ENCODE peak calls at places on chromosomes 4 and X, in four cellular contexts. M is HT1080; X is activated CD4-positive, CD25-positive, alpha-beta regulatory T cell; J is activated CD4-positive, alpha-beta T cell treated with anti-CD3 and anti-CD28 coated beads, Interleukin-2, amount 50 U/mL, for 1 hour. Z is an unnamed sample.

GRCh38 chr4:155972098-155972497 is 18.4 kb upstream of the CTSO start:
- DNase-seq in X (no peak), J (no peak), M (peak), Z (peak)

GRCh38 chr4:48756689-48757220 is 23.3 kb downstream of the FRYL start:
- DNase-seq in J (no peak), X (no peak), M (peak), Z (no peak)

GRCh38 chrX:134801267-134801666 is 143.0 kb upstream of the PLAC1 start:
- DNase-seq in J (no peak), X (no peak), M (peak), Z (no peak)

GRCh38 chr4:772118-772517 is 53.8 kb downstream of the CPLX1 start:
- DNase-seq in J (no peak), M (no peak), X (no peak), Z (no peak)

GRCh38 chr4:164136181-164136616 is 617.7 kb upstream of the SMIM31 start:
- DNase-seq in J (no peak), X (no peak), M (peak), Z (peak)

GRCh38 chrX:85963736-85964135 is 83.6 kb downstream of the CHM start:
- DNase-seq in J (no peak), X (no peak), M (peak), Z (peak)

GRCh38 chr4:13244342-13244905 is 239.7 kb downstream of the RAB28 start:
- DNase-seq in X (no peak), M (no peak), J (no peak), Z (no peak)

GRCh38 chrX:97898798-97899197 is 1015.1 kb downstream of the RPA4 start:
- DNase-seq in M (no peak), X (no peak), J (no peak), Z (no peak)

GRCh38 chr4:69116645-69117321 is 20.5 kb downstream of the UGT2B7 start:
- DNase-seq in M (no peak), J (no peak), X (no peak), Z (no peak)

GRCh38 chr4:14022428-14022827 is 394.9 kb upstream of the BOD1L1 start:
- DNase-seq in J (no peak), M (peak), X (no peak), Z (no peak)

GRCh38 chr4:17385403-17385802 is 126.5 kb downstream of the QDPR start:
- DNase-seq in M (peak), J (no peak), X (no peak), Z (no peak)

GRCh38 chrX:120334137-120334536 is 22.9 kb upstream of the TMEM255A start:
- DNase-seq in J (no peak), M (no peak), X (no peak), Z (no peak)

GRCh38 chr4:122119739-122120138 is 32.4 kb upstream of the BLTP1 start:
- DNase-seq in M (peak), J (no peak), X (no peak), Z (no peak)

GRCh38 chrX:108198420-108198819 is 106.8 kb downstream of the ATG4A start:
- DNase-seq in J (no peak), M (no peak), X (no peak), Z (no peak)

GRCh38 chrX:153703036-153703370 is 15.3 kb downstream of the SLC6A8 start:
- DNase-seq in M (no peak), J (no peak), X (no peak), Z (no peak)

GRCh38 chr4:32440391-32440790 is 1720.2 kb downstream of the PCDH7 start:
- DNase-seq in X (no peak), J (no peak), M (no peak), Z (no peak)

GRCh38 chrX:23820235-23820782 is 37.3 kb downstream of the SAT1 start:
- DNase-seq in X (no peak), M (peak), J (no peak), Z (no peak)

GRCh38 chrX:72634321-72634720 is 61.7 kb upstream of the HDAC8 start:
- DNase-seq in M (no peak), J (no peak), X (no peak), Z (no peak)

GRCh38 chrX:75603833-75604232 is 81.0 kb upstream of the ZDHHC15 start:
- DNase-seq in M (no peak), X (no peak), J (no peak), Z (peak)

GRCh38 chr4:82499705-82500104 is 62.1 kb downstream of the TMEM150C start:
- DNase-seq in J (no peak), M (no peak), X (no peak), Z (no peak)

GRCh38 chrX:134659761-134660160 is 1.5 kb upstream of the PLAC1 start:
- DNase-seq in M (no peak), X (no peak), J (no peak), Z (no peak)

GRCh38 chrX:16892504-16893362 is 22.6 kb upstream of the RBBP7 start:
- DNase-seq in M (peak), X (peak), J (peak), Z (peak)

GRCh38 chr4:128221556-128221955 is 66.1 kb downstream of the PGRMC2 start:
- DNase-seq in J (no peak), M (no peak), X (no peak), Z (no peak)

GRCh38 chr4:169062861-169063197 is 52.8 kb upstream of the CBR4 start:
- DNase-seq in J (no peak), X (no peak), M (no peak), Z (no peak)

GRCh38 chrX:137071596-137071995 is 37.8 kb upstream of the GPR101 start:
- DNase-seq in X (no peak), M (no peak), J (no peak), Z (no peak)

GRCh38 chrX:94721386-94721785 is 1047.4 kb downstream of the FAM133A start:
- DNase-seq in J (no peak), X (no peak), M (no peak), Z (no peak)

GRCh38 chrX:9913041-9913440 is 54.1 kb upstream of the CLDN34 start:
- DNase-seq in J (no peak), M (peak), X (no peak), Z (no peak)